ENCODE peak calls at places on chromosomes 7 and 10, in six cellular contexts. C is brain microvascular endothelial cell, O is pancreas, X is right cardiac atrium, S is epithelial cell of prostate, P is adrenal gland. Z is an unnamed sample.

GRCh38 chr10:65341323-65341922 is 1584.4 kb upstream of the LRRTM3 start:
- DNase-seq in O (no peak), P (peak), C (peak), S (no peak), X (no peak), Z (no peak)

GRCh38 chr7:98745722-98746318 is 124.0 kb downstream of the TMEM130 start:
- DNase-seq in X (peak), O (peak), S (no peak), C (peak), P (peak), Z (no peak)

GRCh38 chr7:151873402-151873965 is 3.4 kb downstream of the PRKAG2 start:
- DNase-seq in P (no peak), X (peak), O (no peak), C (no peak), S (no peak), Z (no peak)

GRCh38 chr10:26445411-26446031 is 7.4 kb downstream of the APBB1IP start:
- DNase-seq in C (no peak), P (no peak), X (no peak), S (no peak), O (no peak), Z (peak)

GRCh38 chr10:113227045-113227444 is 277.0 kb downstream of the TCF7L2 start:
- DNase-seq in C (no peak), X (no peak), S (no peak), O (no peak), P (no peak), Z (no peak)

GRCh38 chr10:110872984-110873569 is 1.3 kb downstream of the PDCD4 start:
- DNase-seq in P (no peak), X (no peak), O (no peak), C (no peak), S (no peak), Z (no peak)

GRCh38 chr7:95322396-95322795 is 1.9 kb downstream of the PON1 start:
- DNase-seq in X (no peak), S (no peak), P (no peak), O (no peak), C (peak), Z (no peak)

GRCh38 chr10:62817120-62817762 is 1.1 kb upstream of the EGR2 start:
- DNase-seq in C (no peak), O (peak), P (no peak), S (no peak), X (peak), Z (peak)

GRCh38 chr10:12847361-12847975 is 154.0 kb downstream of the CCDC3 start:
- DNase-seq in X (no peak), S (no peak), P (no peak), O (peak), C (no peak), Z (peak)

GRCh38 chr7:88167223-88167622 is 52.6 kb downstream of the SRI start:
- DNase-seq in O (no peak), S (no peak), X (no peak), C (no peak), P (no peak), Z (no peak)

DNA sequence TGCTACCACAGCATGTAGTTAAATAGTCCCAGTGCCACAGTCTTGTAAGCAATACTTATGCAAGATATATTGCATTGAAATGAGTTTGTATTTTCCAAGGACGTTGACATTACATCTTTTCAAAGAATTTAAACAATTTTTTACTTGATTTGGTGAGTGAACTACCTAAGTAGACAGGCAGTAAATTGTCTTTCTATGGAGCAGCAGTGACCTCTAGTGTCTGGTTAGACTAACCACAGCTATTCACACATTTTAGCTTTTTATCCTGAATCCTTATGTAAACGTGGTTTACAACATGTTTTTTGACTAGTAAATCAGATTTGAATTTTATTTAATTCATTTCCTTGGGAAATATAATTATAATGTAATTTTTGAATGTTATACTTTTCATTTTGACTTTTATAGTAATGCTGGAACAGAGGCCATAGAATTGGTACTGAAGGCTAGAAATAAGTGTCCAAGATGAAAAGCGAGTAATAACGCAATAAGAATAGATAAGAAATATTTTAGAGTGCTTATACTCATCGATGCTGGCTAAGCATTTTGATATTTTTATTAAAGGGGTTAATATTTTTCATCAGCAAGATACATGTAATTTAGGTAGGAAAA is 5.6 kb downstream of the LRRTM3 start:
- DNase-seq in O (no peak), S (no peak), P (no peak), X (no peak), C (peak), Z (peak)
- H3K27ac ChIP-seq in O (no peak), S (no peak), P (no peak), X (no peak), C (no peak), Z (no peak)

GRCh38 chr7:90701771-90702170 is 105.7 kb downstream of the CDK14 start:
- DNase-seq in X (no peak), P (no peak), O (no peak), S (no peak), C (no peak), Z (no peak)
- H3K27ac ChIP-seq in X (peak), P (no peak), O (peak), S (no peak), C (no peak), Z (no peak)

GRCh38 chr7:129101746-129102145 is 42.8 kb upstream of the TSPAN33 start:
- DNase-seq in X (no peak), O (no peak), S (no peak), C (no peak), P (no peak), Z (peak)
- H3K27ac ChIP-seq in X (no peak), O (peak), S (no peak), C (no peak), P (no peak), Z (no peak)

DNA sequence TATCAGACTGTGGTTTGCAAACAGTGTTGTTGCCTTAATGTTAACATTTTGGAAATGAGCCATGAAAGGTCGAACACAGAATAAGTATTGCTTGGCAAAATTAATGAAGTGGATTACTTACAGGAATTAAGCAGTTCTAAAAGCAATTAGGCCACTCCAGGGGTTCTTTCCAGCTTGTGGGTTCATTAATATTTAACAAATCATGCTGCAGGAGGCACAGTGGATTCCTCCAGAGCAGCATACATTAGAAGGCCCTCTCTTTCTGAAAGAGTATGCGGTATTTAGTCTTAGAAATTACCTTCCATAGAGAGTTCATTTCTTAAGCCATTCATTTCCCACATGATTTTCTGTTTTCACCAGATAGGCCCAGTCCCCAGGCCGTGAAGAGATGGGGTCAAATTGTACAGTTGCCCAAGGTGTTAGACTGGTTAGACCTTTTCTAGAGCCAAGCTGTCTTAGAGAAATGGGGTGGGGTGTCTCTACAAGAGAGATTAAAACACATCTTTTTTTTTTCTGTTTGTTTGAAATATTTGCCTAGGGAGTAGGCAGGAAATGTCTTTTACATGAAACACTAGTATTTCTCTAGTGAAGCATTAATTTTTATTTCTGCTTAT is 40.0 kb upstream of the AGR3 start:
- DNase-seq in S (no peak), P (no peak), X (no peak), O (no peak), C (no peak), Z (no peak)
- H3K27ac ChIP-seq in S (peak), P (no peak), X (no peak), O (peak), C (no peak), Z (no peak)

GRCh38 chr7:70072220-70072619 is 473.9 kb downstream of the AUTS2 start:
- DNase-seq in S (no peak), X (no peak), O (no peak), C (no peak), P (peak), Z (no peak)
- H3K27ac ChIP-seq in S (no peak), X (peak), O (no peak), C (no peak), P (peak), Z (no peak)

GRCh38 chr10:35340975-35341374 is 4.7 kb downstream of the CCNY start:
- DNase-seq in X (peak), C (no peak), O (no peak), P (peak), S (no peak), Z (no peak)
- H3K27ac ChIP-seq in X (no peak), C (no peak), O (no peak), P (no peak), S (no peak), Z (peak)

DNA sequence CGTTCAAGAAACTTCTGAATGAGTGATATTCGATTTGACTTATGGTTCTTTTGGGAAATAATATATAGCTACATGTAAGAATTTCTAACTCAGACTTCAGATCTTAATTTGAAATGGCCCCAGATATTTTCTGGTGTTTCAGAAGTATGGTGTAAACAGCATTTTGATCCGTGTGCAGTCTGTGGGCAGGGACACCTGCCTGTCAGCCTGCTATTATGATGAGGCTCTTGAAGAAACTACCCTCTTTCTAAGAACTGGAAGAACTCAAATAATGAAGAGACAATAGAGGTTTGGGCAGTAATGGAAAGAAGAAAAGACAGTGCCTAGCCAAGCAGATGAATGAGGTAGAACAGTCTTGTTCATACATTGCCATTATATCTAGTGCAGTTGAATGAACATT is 256.6 kb downstream of the ARHGAP21 start:
- DNase-seq in P (no peak), O (no peak), S (no peak), C (no peak), X (no peak), Z (no peak)
- H3K27ac ChIP-seq in P (peak), O (peak), S (peak), C (peak), X (no peak), Z (peak)

DNA sequence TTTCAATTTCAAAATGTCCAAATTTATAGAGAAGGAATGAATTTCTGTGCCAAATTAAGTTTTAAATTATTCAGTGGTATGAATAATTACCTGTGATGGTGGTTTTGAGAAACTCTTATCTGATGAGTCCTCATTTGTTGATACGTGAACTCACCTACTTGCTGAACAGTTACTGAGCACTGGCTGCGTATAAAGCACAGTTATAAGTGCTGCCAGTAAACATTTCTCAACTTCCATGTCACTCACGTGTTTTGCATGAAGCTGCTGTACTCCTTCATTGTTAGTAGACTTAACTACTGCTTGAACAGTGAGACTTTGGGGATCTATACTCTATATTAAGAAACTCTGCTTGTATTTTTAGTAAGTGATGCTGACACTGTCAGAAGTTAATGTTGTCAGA is 269.1 kb upstream of the FZD8 start:
- DNase-seq in P (no peak), S (no peak), O (no peak), C (no peak), X (no peak), Z (no peak)
- H3K27ac ChIP-seq in P (no peak), S (peak), O (no peak), C (no peak), X (no peak), Z (no peak)

GRCh38 chr10:11282661-11283060 is 265.0 kb downstream of the CELF2 start:
- DNase-seq in C (no peak), S (no peak), X (no peak), O (no peak), P (no peak), Z (no peak)

GRCh38 chr10:11285171-11285570 is 267.5 kb downstream of the CELF2 start:
- DNase-seq in C (no peak), S (no peak), P (no peak), O (no peak), X (no peak), Z (no peak)

GRCh38 chr10:11284291-11285085 is 266.8 kb downstream of the CELF2 start:
- DNase-seq in O (no peak), S (no peak), X (no peak), C (no peak), P (no peak), Z (no peak)

GRCh38 chr10:11288302-11288701 is 270.6 kb downstream of the CELF2 start:
- DNase-seq in O (no peak), X (no peak), S (no peak), P (no peak), C (no peak), Z (no peak)

GRCh38 chr10:11286261-11286989 is 268.8 kb downstream of the CELF2 start:
- DNase-seq in P (no peak), X (no peak), C (no peak), S (no peak), O (no peak), Z (no peak)
- H3K27ac ChIP-seq in P (no peak), X (no peak), C (no peak), S (no peak), O (no peak), Z (no peak)

DNA sequence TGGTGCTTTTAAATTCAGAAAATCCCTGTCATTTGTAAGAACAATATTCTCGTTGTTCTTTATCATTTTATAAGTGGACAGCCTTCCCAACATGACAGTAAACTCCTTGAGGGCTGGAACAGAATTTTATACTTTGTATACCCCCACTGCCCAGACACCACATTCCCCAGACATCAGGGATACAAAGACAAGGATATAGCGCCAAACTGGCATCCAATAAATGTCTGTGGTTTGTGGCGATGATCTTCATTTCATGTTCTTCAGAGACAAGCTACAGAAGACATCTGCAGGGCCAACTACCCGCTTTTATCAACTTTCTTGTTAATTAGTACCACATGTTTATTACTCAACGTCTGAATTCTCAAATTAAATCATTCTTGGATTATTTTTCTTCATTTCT is 155.9 kb downstream of the ATE1 start:
- DNase-seq in P (no peak), C (no peak), O (no peak), X (no peak), S (no peak), Z (no peak)
- H3K27ac ChIP-seq in P (no peak), C (no peak), O (no peak), X (no peak), S (no peak), Z (no peak)